ENCODE peak calls at places on chromosomes 6 and 20, in five cellular contexts. C is Caco-2; U is upper lobe of left lung; X is endodermal cell; V is CD8-positive, alpha-beta memory T cell. E is an unnamed sample. For H3K9me3 and H3K36me3, the result is how much of the 10 kb centered on the place peaks cover.

GRCh38 chr6:39769012-39769411 is 23.2 kb upstream of the DAAM2 start:
- DNase-seq in U (no peak), V (no peak), C (no peak), X (no peak), E (no peak)

GRCh38 chr6:151068761-151069312 is 170.9 kb upstream of the AKAP12 start:
- DNase-seq in X (no peak), U (no peak), C (no peak), V (no peak), E (peak)

GRCh38 chr20:41182296-41183212 is 45.2 kb downstream of the PLCG1 start:
- DNase-seq in X (peak), C (no peak), V (no peak), U (no peak), E (no peak)

GRCh38 chr6:4446982-4447381 is 311.6 kb upstream of the ECI2 start:
- DNase-seq in U (no peak), X (no peak), V (no peak), C (no peak), E (no peak)

GRCh38 chr6:94272327-94272726 is 853.0 kb upstream of the EPHA7 start:
- DNase-seq in U (no peak), X (no peak), V (no peak), C (no peak), E (no peak)

GRCh38 chr6:93721386-93722048 is 302.2 kb upstream of the EPHA7 start:
- DNase-seq in V (no peak), C (no peak), X (peak), U (no peak), E (no peak)

GRCh38 chr20:32539817-32540675 is 45.1 kb downstream of the NOL4L start:
- DNase-seq in X (peak), V (peak), C (no peak), U (peak), E (no peak)

GRCh38 chr6:121668259-121668658 is 232.8 kb downstream of the GJA1 start:
- DNase-seq in V (no peak), C (no peak), X (no peak), U (no peak), E (no peak)

GRCh38 chr6:28895131-28895812 is 28.5 kb downstream of the TRIM27 start:
- DNase-seq in C (peak), V (peak), U (peak), X (peak), E (peak)

GRCh38 chr20:44549123-44549522 is 27.3 kb upstream of the SERINC3 start:
- DNase-seq in V (no peak), U (no peak), X (no peak), C (no peak), E (no peak)

GRCh38 chr20:57768519-57768918 is 58.7 kb upstream of the PMEPA1 start:
- DNase-seq in U (no peak), X (peak), C (peak), V (no peak), E (no peak)

GRCh38 chr20:53824779-53825178 is 231.1 kb upstream of the ZNF217 start:
- DNase-seq in V (no peak), X (no peak), C (no peak), U (no peak), E (no peak)

GRCh38 chr6:40492126-40492525 is 95.0 kb downstream of the LRFN2 start:
- DNase-seq in C (no peak), V (no peak), X (peak), U (no peak), E (no peak)

GRCh38 chr6:82869493-82869892 is 196.1 kb downstream of the UBE3D start:
- DNase-seq in U (no peak), X (no peak), V (no peak), C (no peak), E (no peak)

DNA sequence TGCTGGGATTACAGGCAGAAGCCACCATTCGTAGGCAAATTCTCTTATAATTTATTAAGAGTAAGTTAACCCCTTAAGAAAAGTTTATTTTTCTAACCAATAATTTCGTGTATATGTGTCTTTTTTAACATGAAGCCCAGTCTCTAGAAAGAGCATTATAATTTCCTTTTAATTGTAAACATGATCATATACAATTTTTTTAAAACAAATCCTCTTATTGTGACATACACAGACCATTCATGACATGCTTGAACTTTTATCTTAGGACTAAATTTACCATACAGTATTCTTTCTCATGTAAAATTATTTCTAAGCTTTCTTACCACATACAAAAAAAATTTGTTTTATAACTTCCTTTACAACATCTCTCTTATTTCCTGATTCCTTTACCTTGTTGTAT is 6.7 kb downstream of the ACOT13 start:
- DNase-seq in V (no peak), C (no peak), U (no peak), X (no peak), E (no peak)
- H3K9me3 ChIP-seq in V (under half), C (under half), U (under half), X (half or more), E (under half)

GRCh38 chr20:47452736-47453161 is 48.9 kb upstream of the NCOA3 start:
- DNase-seq in X (no peak), U (no peak), V (no peak), C (no peak), E (no peak)

GRCh38 chr20:47455133-47456040 is 46.3 kb upstream of the NCOA3 start:
- DNase-seq in C (peak), U (peak), V (no peak), X (no peak), E (no peak)

GRCh38 chr20:47456041-47456537 is 45.6 kb upstream of the NCOA3 start:
- DNase-seq in V (no peak), U (no peak), X (no peak), C (no peak), E (no peak)

GRCh38 chr20:47453167-47453782 is 48.4 kb upstream of the NCOA3 start:
- DNase-seq in X (no peak), V (no peak), U (no peak), C (peak), E (peak)

GRCh38 chr20:47454298-47455132 is 47.2 kb upstream of the NCOA3 start:
- DNase-seq in X (peak), U (peak), C (peak), V (no peak), E (no peak)
- H3K4me3 ChIP-seq in X (no peak), U (no peak), C (no peak), V (no peak), E (no peak)

GRCh38 chr6:42642794-42643193 is 79.0 kb downstream of the UBR2 start:
- DNase-seq in X (no peak), C (no peak), V (no peak), U (no peak), E (no peak)

DNA sequence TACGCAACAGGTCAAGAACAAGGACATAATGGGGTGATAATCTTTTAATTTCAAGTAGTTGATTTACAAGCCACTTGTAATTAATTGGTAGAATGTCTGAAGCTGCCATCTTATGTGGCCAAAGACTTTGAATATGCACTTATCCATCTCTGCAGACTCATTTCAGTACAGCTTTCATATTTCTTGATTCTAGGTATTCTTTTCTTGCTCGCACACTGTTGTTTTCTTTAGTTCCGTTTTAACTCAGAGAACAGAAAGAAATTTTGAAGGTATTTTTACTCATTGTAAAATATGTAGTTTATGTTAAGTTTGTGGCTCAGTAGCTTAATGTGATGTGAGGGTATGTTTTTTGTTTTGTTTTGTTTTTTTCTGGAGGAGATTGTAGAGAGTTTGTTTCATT is 73.9 kb downstream of the UBR2 start:
- DNase-seq in X (no peak), U (no peak), V (no peak), C (no peak), E (no peak)
- H3K36me3 ChIP-seq in X (half or more), U (under half), V (under half), C (under half), E (under half)

GRCh38 chr6:159278626-159279025 is 109.4 kb downstream of the FNDC1 start:
- DNase-seq in U (no peak), X (no peak), V (no peak), C (no peak), E (no peak)

GRCh38 chr6:159282351-159282750 is 113.2 kb downstream of the FNDC1 start:
- DNase-seq in V (no peak), U (no peak), X (no peak), C (no peak), E (no peak)

DNA sequence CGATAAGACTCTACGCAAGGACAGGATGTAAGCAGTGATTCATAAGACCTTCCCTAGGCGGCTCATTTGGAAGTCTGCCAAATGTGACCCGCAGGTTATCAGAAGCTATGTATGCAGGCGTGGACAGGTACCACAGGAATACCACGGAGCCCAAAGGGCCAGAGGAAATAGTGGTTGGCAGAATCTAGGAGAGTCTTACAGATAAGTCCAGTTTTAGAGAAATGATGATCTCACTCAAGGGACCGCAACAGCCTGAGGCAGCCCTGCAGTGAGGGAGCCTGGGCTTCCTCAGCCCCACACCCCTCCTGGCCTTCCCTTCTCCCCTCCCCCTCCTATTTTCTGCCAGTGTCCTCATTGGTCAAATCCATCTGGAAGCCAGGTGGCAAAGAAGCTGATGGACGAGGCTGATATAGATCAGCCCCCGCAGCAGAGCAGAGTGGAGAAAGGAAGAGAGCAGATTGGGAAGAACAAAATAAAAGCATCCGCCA is 110.6 kb downstream of the FNDC1 start:
- DNase-seq in V (no peak), X (no peak), U (no peak), C (no peak), E (no peak)
- H3K9me3 ChIP-seq in V (under half), X (under half), U (under half), C (under half), E (under half)

GRCh38 chr6:166950443-166950821 is 5.9 kb downstream of the RNASET2 start:
- DNase-seq in V (no peak), U (no peak), C (no peak), X (peak), E (no peak)
- H3K4me3 ChIP-seq in V (peak), U (no peak), C (no peak), X (no peak), E (no peak)

GRCh38 chr20:56373942-56374341 is 15.2 kb downstream of the FAM210B start:
- DNase-seq in V (no peak), X (no peak), C (peak), U (peak), E (peak)
- H3K36me3 ChIP-seq in V (under half), X (half or more), C (under half), U (under half), E (half or more)